ENCODE peak calls at places on chromosomes 2 and 18, in four cellular contexts. I is K562, D is GM12878, J is HepG2. G is an unnamed sample.

GRCh38 chr2:118969734-118970395 is 27.9 kb downstream of the MARCO start:
- DNase-seq in D (no peak), J (no peak), I (no peak), G (no peak)

GRCh38 chr2:241323777-241324176 is 8.1 kb downstream of the SEPTIN2 start:
- DNase-seq in J (no peak), D (no peak), I (no peak), G (no peak)

GRCh38 chr2:12918138-12918840 is 201.6 kb downstream of the TRIB2 start:
- DNase-seq in D (no peak), J (no peak), I (no peak), G (no peak)

GRCh38 chr2:202695166-202695565 is 60.4 kb downstream of the FAM117B start:
- DNase-seq in I (no peak), J (no peak), D (no peak), G (no peak)

GRCh38 chr2:139518276-139518675 is 738.1 kb upstream of the NXPH2 start:
- DNase-seq in J (no peak), I (no peak), D (no peak), G (no peak)

GRCh38 chr2:132416080-132416911 is at the start of gene GPR39:
- DNase-seq in I (peak), J (peak), D (no peak), G (peak)

GRCh38 chr18:63788447-63789096 is 13.4 kb downstream of the SERPINB7 start:
- DNase-seq in I (no peak), J (no peak), D (no peak), G (no peak)

GRCh38 chr2:60297296-60298010 is 256.0 kb downstream of the BCL11A start:
- DNase-seq in J (no peak), I (peak), D (no peak), G (peak)

GRCh38 chr2:19711470-19712372 is 190.1 kb downstream of the TTC32 start:
- DNase-seq in J (peak), I (no peak), D (no peak), G (peak)

GRCh38 chr2:98738304-98738703 is 7.4 kb upstream of the MGAT4A start:
- DNase-seq in D (no peak), J (no peak), I (no peak), G (no peak)

GRCh38 chr2:136310005-136310495 is 192.1 kb upstream of the CXCR4 start:
- DNase-seq in D (peak), J (no peak), I (no peak), G (no peak)

GRCh38 chr2:218898109-218898878 is 17.6 kb downstream of the WNT10A start:
- DNase-seq in I (peak), J (peak), D (no peak), G (peak)

GRCh38 chr18:48860276-48861180 is 90.2 kb downstream of the SMAD7 start:
- DNase-seq in I (no peak), D (no peak), J (no peak), G (peak)

GRCh38 chr2:62197609-62198236 is 1.8 kb downstream of the B3GNT2 start:
- DNase-seq in D (no peak), J (no peak), I (peak), G (peak)

GRCh38 chr2:48651127-48651526 is 33.5 kb downstream of the GTF2A1L start:
- DNase-seq in I (no peak), J (no peak), D (no peak), G (no peak)

GRCh38 chr2:11343626-11344341 is 652 bp downstream of the ROCK2 start:
- DNase-seq in I (peak), D (no peak), J (peak), G (peak)

DNA sequence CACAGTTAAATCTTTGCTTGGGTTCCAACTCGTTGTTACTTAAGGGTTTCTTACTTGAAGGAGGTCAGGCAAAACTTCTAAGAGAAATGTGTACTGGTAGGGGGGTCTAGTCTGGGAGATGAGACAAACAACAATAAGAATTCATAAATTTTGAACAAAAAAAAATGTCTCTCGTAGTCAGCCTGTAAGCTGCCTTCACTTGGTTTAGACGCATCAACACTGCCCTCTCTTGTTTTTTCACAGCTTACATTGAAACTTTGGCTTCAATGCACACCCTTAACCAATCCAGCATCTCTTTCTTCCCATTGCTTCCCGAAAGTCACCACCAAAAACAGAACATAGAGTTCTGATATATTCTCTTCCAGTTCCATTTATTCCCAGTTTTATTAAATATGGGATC is 576.4 kb upstream of the PIK3C3 start:
- DNase-seq in D (no peak), I (no peak), J (no peak), G (no peak)
- TF ChIP-seq TCF7 in D (no peak), I (no peak), J (no peak), G (no peak)

DNA sequence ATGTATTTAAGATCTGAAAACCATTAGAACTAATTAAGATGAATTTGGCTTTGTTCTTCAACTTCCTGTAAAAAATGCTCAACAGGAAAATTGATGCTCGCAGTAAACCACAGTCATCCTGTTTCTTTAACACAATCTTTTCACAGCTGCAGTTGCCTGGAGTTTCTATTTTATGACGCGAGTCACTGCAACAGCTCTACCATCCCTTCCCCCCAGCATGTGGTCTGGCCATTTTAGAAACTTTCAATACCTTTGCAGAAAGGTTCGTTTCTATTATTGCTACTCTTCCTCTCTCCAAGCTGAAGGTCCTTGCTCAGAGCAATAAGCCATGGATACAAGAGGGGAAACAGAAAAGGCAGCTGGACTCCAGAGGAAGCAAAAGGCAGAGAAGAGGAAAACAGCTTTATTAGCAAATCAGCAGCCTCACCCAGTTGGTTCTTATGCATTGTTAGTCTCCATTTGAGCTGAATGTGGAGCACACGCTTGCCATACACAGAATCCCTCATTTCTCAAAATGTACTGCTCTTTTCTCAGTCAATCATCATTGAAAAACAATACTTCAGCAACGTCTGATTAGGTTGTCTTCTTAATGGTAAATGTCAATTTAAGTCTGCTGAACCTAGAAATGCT is 3.9 kb downstream of the WIPF1 start:
- DNase-seq in I (peak), J (no peak), D (peak), G (no peak)
- TF ChIP-seq CBFB in I (no peak), J (no peak), D (peak), G (no peak)

GRCh38 chr18:76451475-76452331 is 43.3 kb downstream of the ZNF516 start:
- DNase-seq in J (no peak), D (no peak), I (no peak), G (no peak)
- TF ChIP-seq TCF7 in J (no peak), D (no peak), I (no peak), G (no peak)

GRCh38 chr2:239561448-239562001 is 160.7 kb upstream of the HDAC4 start:
- DNase-seq in D (no peak), I (no peak), J (no peak), G (no peak)
- TF ChIP-seq CBFB in D (no peak), I (no peak), J (no peak), G (no peak)

G was measured in WTC11.